ENCODE peak calls at places on chromosomes 1 and 21, in seven cellular contexts. X is GM20000, Y is nephron progenitor cell, F is left lung, L is GM23338, K is heart left ventricle, G is lower leg skin. O is an unnamed sample.

GRCh38 chr1:234601217-234602017 is 8.6 kb downstream of the IRF2BP2 start:
- DNase-seq in K (no peak), X (peak; percentile 62), G (no peak), L (peak; percentile 54), F (no peak), Y (no peak), O (peak; percentile 49)

GRCh38 chr1:170682809-170683208 is 18.9 kb downstream of the PRRX1 start:
- DNase-seq in X (no peak), G (no peak), F (no peak), Y (no peak), K (no peak), L (no peak), O (no peak)

GRCh38 chr1:114208659-114209215 is 55.1 kb upstream of the SYT6 start:
- DNase-seq in X (no peak), K (no peak), L (no peak), F (no peak), Y (no peak), G (no peak), O (no peak)

GRCh38 chr1:16196874-16197273 is 15.6 kb downstream of the ARHGEF19 start:
- DNase-seq in K (no peak), G (no peak), Y (no peak), X (no peak), L (no peak), F (peak; percentile 0), O (no peak)

GRCh38 chr1:16125088-16125470 is 30.8 kb downstream of the EPHA2 start:
- DNase-seq in K (no peak), X (no peak), Y (no peak), G (no peak), F (peak; percentile 39), L (no peak), O (no peak)

GRCh38 chr1:111621050-111621449 is 1.5 kb downstream of the RAP1A start:
- DNase-seq in F (no peak), L (no peak), G (no peak), X (peak; percentile 44), Y (no peak), K (no peak), O (no peak)

GRCh38 chr1:66282343-66282852 is 251.6 kb upstream of the SGIP1 start:
- DNase-seq in Y (no peak), X (peak; percentile 67), K (no peak), F (no peak), G (no peak), L (no peak), O (peak; percentile 83)

GRCh38 chr1:245645406-245645805 is 490.6 kb downstream of the KIF26B start:
- DNase-seq in L (no peak), F (no peak), Y (no peak), K (no peak), X (no peak), G (no peak), O (no peak)

GRCh38 chr1:229756666-229757065 is 130.6 kb downstream of the URB2 start:
- DNase-seq in K (no peak), L (no peak), X (no peak), Y (no peak), G (no peak), F (no peak), O (peak; percentile 87)

GRCh38 chr21:19853061-19853460 is 1145.1 kb upstream of the NCAM2 start:
- DNase-seq in L (no peak), G (no peak), K (no peak), X (no peak), F (peak; percentile 57), Y (no peak), O (no peak)

GRCh38 chr1:31581821-31582810 is 5.8 kb downstream of the TINAGL1 start:
- DNase-seq in F (no peak), X (no peak), G (no peak), Y (no peak), L (peak; percentile 18), K (peak; percentile 54), O (no peak)

GRCh38 chr1:117967900-117968299 is 38.4 kb downstream of the WDR3 start:
- DNase-seq in Y (no peak), X (no peak), F (no peak), G (no peak), L (no peak), K (no peak), O (no peak)

GRCh38 chr1:38062361-38063288 is 16.0 kb upstream of the POU3F1 start:
- DNase-seq in Y (no peak), X (no peak), L (no peak), G (no peak), F (no peak), K (no peak), O (no peak)

GRCh38 chr1:245258271-245258920 is 103.6 kb downstream of the KIF26B start:
- DNase-seq in Y (no peak), K (no peak), X (no peak), F (no peak), L (no peak), G (no peak), O (no peak)

GRCh38 chr1:25700124-25700523 is 83.5 kb downstream of the MAN1C1 start:
- DNase-seq in Y (no peak), F (no peak), G (peak; percentile 76), X (no peak), K (peak; percentile 78), L (no peak), O (peak; percentile 40)

GRCh38 chr1:98323396-98323795 is 338.1 kb upstream of the SNX7 start:
- DNase-seq in X (no peak), G (peak; percentile 49), F (no peak), Y (no peak), L (no peak), K (no peak), O (peak; percentile 81)

GRCh38 chr1:50878434-50878833 is 81.6 kb downstream of the FAF1 start:
- DNase-seq in G (no peak), F (no peak), Y (no peak), L (no peak), X (no peak), K (no peak), O (no peak)

GRCh38 chr1:197911857-197912696 is 5.1 kb upstream of the LHX9 start:
- DNase-seq in L (peak; percentile 68), X (no peak), K (no peak), G (no peak), Y (peak; percentile 33), F (peak; percentile 79), O (no peak)

GRCh38 chr21:38308010-38308784 is 51.4 kb downstream of the KCNJ15 start:
- DNase-seq in L (no peak), Y (no peak), X (no peak), K (no peak), F (no peak), G (peak; percentile 54), O (no peak)

GRCh38 chr1:85240174-85240601 is 19.3 kb downstream of the C1orf52 start:
- DNase-seq in G (no peak), F (peak; percentile 61), X (peak; percentile 41), L (peak; percentile 69), Y (no peak), K (no peak), O (peak; percentile 32)

GRCh38 chr1:219834247-219834917 is 94.0 kb downstream of the SLC30A10 start:
- DNase-seq in L (peak; percentile 81), F (no peak), X (no peak), K (no peak), Y (no peak), G (no peak), O (no peak)

GRCh38 chr1:219833214-219833816 is 95.0 kb downstream of the SLC30A10 start:
- DNase-seq in L (peak; percentile 64), X (no peak), K (no peak), F (no peak), G (no peak), Y (no peak), O (no peak)

GRCh38 chr1:219837994-219838294 is 90.4 kb downstream of the SLC30A10 start:
- DNase-seq in L (no peak), Y (no peak), K (no peak), F (no peak), G (no peak), X (no peak), O (no peak)

GRCh38 chr1:219837274-219837993 is 90.9 kb downstream of the SLC30A10 start:
- DNase-seq in X (peak; percentile 40), F (no peak), Y (peak; percentile 24), L (peak; percentile 87), G (no peak), K (no peak), O (peak; percentile 22)
- TF ChIP-seq CTCF in X (peak; percentile 34), F (no peak), Y (peak; percentile 59), L (peak; percentile 91), G (no peak), K (peak; percentile 48), O (peak; percentile 69)

GRCh38 chr21:21622460-21623234 is 624.4 kb downstream of the NCAM2 start:
- DNase-seq in F (no peak), G (no peak), X (no peak), Y (no peak), L (no peak), K (no peak), O (no peak)

GRCh38 chr21:21624674-21625073 is 626.5 kb downstream of the NCAM2 start:
- DNase-seq in Y (no peak), L (no peak), F (no peak), G (no peak), K (no peak), X (no peak), O (peak; percentile 60)
- TF ChIP-seq CTCF in Y (no peak), L (no peak), F (no peak), G (no peak), K (no peak), X (no peak), O (no peak)

GRCh38 chr1:80218112-80218511 is 1211.6 kb upstream of the ADGRL4 start:
- DNase-seq in X (peak; percentile 8), G (no peak), F (no peak), L (peak; percentile 80), K (no peak), Y (peak; percentile 13), O (peak; percentile 38)

GRCh38 chr1:80221319-80221718 is 1214.8 kb upstream of the ADGRL4 start:
- DNase-seq in Y (no peak), G (no peak), X (no peak), F (no peak), K (no peak), L (no peak), O (no peak)

GRCh38 chr1:80212958-80213357 is 1206.4 kb upstream of the ADGRL4 start:
- DNase-seq in L (no peak), K (no peak), G (no peak), Y (no peak), X (no peak), F (no peak), O (no peak)

GRCh38 chr1:80214888-80215540 is 1208.5 kb upstream of the ADGRL4 start:
- DNase-seq in F (no peak), Y (no peak), X (no peak), L (no peak), K (no peak), G (no peak), O (no peak)

DNA sequence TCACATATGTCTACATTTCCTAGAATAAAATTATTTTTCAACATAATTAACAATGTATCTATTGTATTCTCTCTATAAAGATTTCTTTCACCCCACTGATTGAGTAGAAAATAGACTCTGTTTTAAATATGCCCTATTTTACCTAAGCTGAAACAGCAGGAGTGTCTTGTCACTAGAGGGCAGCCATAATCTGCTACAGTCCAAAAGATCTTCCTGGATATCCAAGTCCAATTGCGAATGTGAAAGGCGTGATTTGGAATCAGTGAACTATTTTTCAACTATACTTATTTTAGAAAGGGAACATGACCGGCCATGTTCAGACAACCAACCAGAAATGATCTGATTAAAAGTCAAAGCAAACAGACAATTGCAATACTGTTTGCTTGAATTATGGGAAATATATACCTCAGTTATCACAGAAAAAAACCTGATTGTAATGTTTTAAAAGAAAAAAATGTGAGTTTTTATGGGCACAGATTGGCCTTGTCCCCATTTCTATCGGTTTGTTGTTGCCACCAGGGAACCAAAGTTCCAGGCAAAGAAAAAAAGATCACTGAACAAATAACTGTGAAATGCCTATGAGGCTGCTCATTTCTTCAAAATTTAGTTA is 1211.0 kb upstream of the ADGRL4 start:
- DNase-seq in L (peak; percentile 55), X (no peak), F (no peak), Y (peak; percentile 9), K (no peak), G (peak; percentile 18), O (peak; percentile 20)
- TF ChIP-seq CTCF in L (peak; percentile 66), X (peak; percentile 14), F (no peak), Y (peak; percentile 48), K (peak; percentile 26), G (no peak), O (peak; percentile 65)

GRCh38 chr1:8739377-8739776 is 78.1 kb downstream of the RERE start:
- DNase-seq in L (peak; percentile 72), X (no peak), Y (no peak), F (no peak), G (no peak), K (no peak), O (no peak)
- TF ChIP-seq CTCF in L (peak; percentile 55), X (no peak), Y (no peak), F (no peak), G (no peak), K (no peak), O (no peak)